ENCODE peak calls at places on chromosomes 12 and 14, in nine cellular contexts. P, G, H, F, U, K, V, I and Y are unnamed samples. For H3K4me1, the result is how much of the 10 kb centered on the place peaks cover.

GRCh38 chr12:40911676-40912075 is 219.4 kb downstream of the CNTN1 start:
- DNase-seq in U (no peak), F (no peak), P (no peak), V (no peak), H (no peak), G (no peak), I (no peak), K (no peak), Y (no peak)

GRCh38 chr12:60230103-60230502 is 634.3 kb downstream of the SLC16A7 start:
- DNase-seq in K (no peak), I (no peak), P (no peak), U (no peak), H (no peak), F (no peak), G (no peak), V (no peak), Y (no peak)

GRCh38 chr12:120994059-120994458 is 15.7 kb downstream of the HNF1A start:
- DNase-seq in V (no peak), K (no peak), F (no peak), H (no peak), I (no peak), G (no peak), P (no peak), U (no peak), Y (no peak)

GRCh38 chr12:7188557-7189397 is 709 bp upstream of the PEX5 start:
- DNase-seq in P (peak), U (peak), G (peak), H (peak), I (peak), V (peak), K (peak), F (peak), Y (peak)

GRCh38 chr12:124737040-124737419 is 126.6 kb downstream of the SCARB1 start:
- DNase-seq in U (no peak), K (no peak), G (no peak), P (no peak), I (no peak), F (no peak), H (no peak), V (no peak), Y (no peak)

GRCh38 chr12:109989380-109989779 is 6.8 kb downstream of the GIT2 start:
- DNase-seq in U (no peak), V (no peak), H (no peak), K (no peak), P (no peak), G (no peak), I (no peak), F (no peak), Y (no peak)

GRCh38 chr14:54718046-54718445 is 151.1 kb downstream of the SAMD4A start:
- DNase-seq in U (no peak), P (no peak), V (no peak), H (no peak), K (no peak), G (no peak), I (no peak), F (no peak), Y (no peak)

GRCh38 chr14:103863245-103863644 is 15.9 kb upstream of the PPP1R13B start:
- DNase-seq in U (no peak), P (no peak), I (no peak), H (no peak), K (no peak), F (no peak), G (no peak), V (no peak), Y (no peak)

GRCh38 chr12:76029982-76030377 is 1.6 kb downstream of the PHLDA1 start:
- DNase-seq in G (peak), F (peak), P (no peak), I (no peak), H (no peak), U (no peak), V (no peak), K (no peak), Y (no peak)

GRCh38 chr12:52337054-52337453 is 15.9 kb upstream of the KRT83 start:
- DNase-seq in V (no peak), I (no peak), H (no peak), U (no peak), K (no peak), F (peak), G (no peak), P (no peak), Y (no peak)

GRCh38 chr14:54564799-54565235 is 2.1 kb upstream of the SAMD4A start:
- DNase-seq in K (no peak), I (no peak), V (no peak), H (no peak), F (peak), U (peak), G (no peak), P (no peak), Y (peak)

GRCh38 chr12:52130695-52131094 is 51.2 kb downstream of the SMIM41 start:
- DNase-seq in H (no peak), F (no peak), U (no peak), V (no peak), I (no peak), K (no peak), G (no peak), P (no peak), Y (peak)

GRCh38 chr14:79100578-79100977 is 930.4 kb downstream of the NRXN3 start:
- DNase-seq in U (no peak), I (no peak), F (no peak), G (no peak), P (no peak), H (no peak), V (no peak), K (no peak), Y (no peak)

GRCh38 chr12:30794591-30795409 is 40.0 kb upstream of the CAPRIN2 start:
- DNase-seq in K (no peak), V (no peak), H (no peak), I (no peak), G (no peak), F (peak), U (peak), P (peak), Y (no peak)

GRCh38 chr12:67649165-67650126 is 901 bp downstream of the DYRK2 start:
- DNase-seq in V (no peak), U (no peak), K (peak), H (peak), I (no peak), G (peak), F (no peak), P (no peak), Y (peak)

GRCh38 chr12:62695696-62696095 is 229.1 kb downstream of the MON2 start:
- DNase-seq in U (no peak), I (no peak), G (no peak), F (no peak), K (no peak), P (no peak), H (no peak), V (no peak), Y (no peak)

GRCh38 chr12:3135522-3136461 is 58.6 kb downstream of the TSPAN9 start:
- DNase-seq in P (peak), V (no peak), G (no peak), F (peak), U (peak), K (peak), I (no peak), H (no peak), Y (peak)
- H3K4me1 ChIP-seq in P (under half), V (under half), G (under half), F (under half), U (under half), K (under half), I (under half), H (under half), Y (under half)

GRCh38 chr12:64680235-64680634 is 69.9 kb downstream of the RASSF3 start:
- DNase-seq in K (no peak), U (no peak), F (no peak), V (peak), P (no peak), G (no peak), I (no peak), H (no peak), Y (no peak)

GRCh38 chr12:64679487-64679983 is 69.2 kb downstream of the RASSF3 start:
- DNase-seq in V (peak), H (no peak), F (peak), K (peak), G (peak), U (no peak), I (no peak), P (no peak), Y (peak)

GRCh38 chr12:64675795-64676194 is 65.5 kb downstream of the RASSF3 start:
- DNase-seq in F (peak), K (no peak), I (no peak), V (no peak), U (no peak), P (no peak), G (no peak), H (no peak), Y (no peak)

GRCh38 chr12:64678835-64679234 is 68.5 kb downstream of the RASSF3 start:
- DNase-seq in K (no peak), U (no peak), G (no peak), F (no peak), V (no peak), H (no peak), I (no peak), P (no peak), Y (no peak)

DNA sequence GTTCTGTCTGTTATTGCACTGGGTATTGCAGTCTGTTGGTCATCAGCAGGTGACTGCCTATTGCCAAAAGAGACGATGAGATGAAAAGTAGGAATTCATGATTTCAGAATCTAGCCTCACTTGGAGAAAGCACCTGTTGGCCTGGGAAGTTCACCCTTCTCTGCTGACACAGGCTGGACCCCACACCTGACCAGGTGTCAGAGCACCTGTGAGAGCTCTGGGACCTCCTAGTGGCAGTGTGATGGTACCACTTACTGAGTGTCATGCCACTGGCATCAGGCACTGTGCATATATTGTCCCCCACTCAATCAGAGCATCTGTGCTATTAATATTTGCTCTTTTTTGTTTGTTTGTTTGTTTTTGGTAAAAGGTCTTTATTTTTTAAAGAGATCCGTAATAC is 68.0 kb downstream of the RASSF3 start:
- DNase-seq in U (no peak), V (no peak), I (no peak), K (no peak), H (no peak), P (no peak), G (no peak), F (no peak), Y (no peak)
- H3K4me1 ChIP-seq in U (half or more), V (half or more), I (half or more), K (half or more), H (under half), P (under half), G (under half), F (under half), Y (under half)

GRCh38 chr12:104682790-104683279 is 226.1 kb downstream of the CHST11 start:
- DNase-seq in H (no peak), G (no peak), V (peak), I (no peak), U (no peak), F (no peak), K (peak), P (no peak), Y (no peak)
- H3K4me1 ChIP-seq in H (under half), G (under half), V (under half), I (under half), U (under half), F (under half), K (half or more), P (under half), Y (under half)

DNA sequence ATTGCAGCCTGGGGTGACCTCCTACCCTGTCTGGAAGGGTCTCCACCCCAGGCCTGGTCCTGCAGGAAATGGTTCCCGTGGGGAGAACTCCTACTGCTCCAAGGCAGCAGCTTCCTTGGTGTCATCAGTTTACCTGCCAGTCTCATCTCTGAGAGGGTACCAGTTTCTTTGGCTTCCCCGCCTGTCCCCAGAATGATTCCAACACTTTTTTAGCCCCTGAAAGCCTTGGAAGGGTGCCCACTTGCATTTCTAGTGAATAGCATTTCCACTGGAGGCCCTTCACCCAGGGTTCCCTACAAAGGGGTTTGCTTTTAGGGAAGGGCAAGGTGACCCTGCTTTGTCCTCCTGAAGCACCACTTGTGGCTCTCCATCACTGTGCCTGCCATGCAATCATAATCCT is 284.3 kb downstream of the ZFP36L1 start:
- DNase-seq in F (no peak), K (no peak), H (peak), P (no peak), I (no peak), V (no peak), U (no peak), G (no peak), Y (no peak)
- H3K4me1 ChIP-seq in F (half or more), K (half or more), H (under half), P (under half), I (half or more), V (under half), U (half or more), G (under half), Y (under half)

DNA sequence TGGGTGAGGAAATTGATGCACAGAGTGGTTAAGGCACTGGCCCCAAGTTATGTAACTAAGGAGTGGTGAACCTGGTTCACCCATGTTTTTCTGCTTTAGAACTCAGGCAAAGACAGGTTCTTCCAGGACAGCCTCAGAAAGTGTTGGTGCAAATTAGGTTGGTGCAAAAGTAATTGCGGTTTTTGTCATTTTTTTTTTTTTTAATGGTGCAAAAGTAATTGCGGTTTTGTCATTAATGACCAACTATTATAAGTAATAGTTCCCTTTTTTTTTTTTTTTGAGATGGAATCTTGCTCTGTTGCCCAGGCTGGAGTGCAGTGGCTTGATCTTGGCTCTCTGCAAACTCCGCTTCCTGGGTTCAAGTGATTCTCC is 5.2 kb upstream of the SSH1 start:
- DNase-seq in G (no peak), H (no peak), V (no peak), F (no peak), I (no peak), U (no peak), K (no peak), P (no peak), Y (no peak)
- H3K4me1 ChIP-seq in G (under half), H (under half), V (under half), F (under half), I (under half), U (under half), K (under half), P (under half), Y (under half)

GRCh38 chr12:92597997-92598396 is 104.8 kb upstream of the PLEKHG7 start:
- DNase-seq in G (no peak), U (no peak), H (no peak), F (no peak), K (no peak), I (no peak), V (no peak), P (no peak), Y (no peak)

GRCh38 chr12:92596388-92596787 is 106.4 kb upstream of the PLEKHG7 start:
- DNase-seq in U (no peak), I (no peak), G (no peak), V (no peak), H (no peak), F (peak), K (no peak), P (no peak), Y (no peak)

GRCh38 chr12:92593734-92594402 is 108.9 kb upstream of the PLEKHG7 start:
- DNase-seq in P (no peak), H (no peak), F (peak), I (no peak), U (peak), G (peak), K (peak), V (no peak), Y (peak)

GRCh38 chr12:92597118-92597517 is 105.7 kb upstream of the PLEKHG7 start:
- DNase-seq in P (no peak), F (no peak), K (no peak), H (no peak), G (no peak), V (no peak), U (no peak), I (no peak), Y (no peak)

DNA sequence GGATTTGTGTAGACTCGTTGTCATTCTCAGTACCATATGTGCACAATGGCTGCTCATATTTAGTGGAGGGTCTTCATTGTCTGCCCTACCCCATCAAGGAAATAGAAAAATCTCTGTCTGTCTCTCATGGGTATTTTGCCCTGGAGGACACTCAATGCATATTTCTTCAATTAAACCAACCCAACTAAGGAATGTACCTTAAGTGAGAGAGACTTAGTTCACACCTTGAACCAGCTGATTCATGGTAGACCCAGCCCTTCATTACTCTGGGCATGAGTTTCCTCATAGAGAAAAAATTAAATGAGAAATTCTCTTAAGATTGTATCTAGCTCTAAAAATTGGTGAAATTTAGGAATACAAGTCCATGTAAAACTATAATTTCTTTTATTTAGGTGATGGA is 107.1 kb upstream of the PLEKHG7 start:
- DNase-seq in K (no peak), U (no peak), H (no peak), P (no peak), F (no peak), G (no peak), V (no peak), I (no peak), Y (no peak)
- H3K4me1 ChIP-seq in K (under half), U (under half), H (under half), P (under half), F (under half), G (under half), V (under half), I (under half), Y (under half)

GRCh38 chr14:73741876-73742519 is 27.8 kb upstream of the PNMA1 start:
- DNase-seq in H (peak), U (no peak), G (no peak), I (no peak), K (no peak), F (no peak), V (no peak), P (peak), Y (no peak)

GRCh38 chr14:73739174-73739898 is 25.2 kb upstream of the PNMA1 start:
- DNase-seq in I (no peak), V (no peak), K (no peak), F (no peak), H (peak), G (no peak), P (peak), U (no peak), Y (no peak)

GRCh38 chr14:73739899-73740685 is 25.9 kb upstream of the PNMA1 start:
- DNase-seq in K (no peak), V (no peak), U (no peak), H (peak), F (no peak), G (no peak), P (peak), I (no peak), Y (no peak)

GRCh38 chr14:73741386-73741875 is 27.2 kb upstream of the PNMA1 start:
- DNase-seq in K (peak), H (peak), F (peak), G (peak), U (peak), I (no peak), V (peak), P (peak), Y (no peak)

DNA sequence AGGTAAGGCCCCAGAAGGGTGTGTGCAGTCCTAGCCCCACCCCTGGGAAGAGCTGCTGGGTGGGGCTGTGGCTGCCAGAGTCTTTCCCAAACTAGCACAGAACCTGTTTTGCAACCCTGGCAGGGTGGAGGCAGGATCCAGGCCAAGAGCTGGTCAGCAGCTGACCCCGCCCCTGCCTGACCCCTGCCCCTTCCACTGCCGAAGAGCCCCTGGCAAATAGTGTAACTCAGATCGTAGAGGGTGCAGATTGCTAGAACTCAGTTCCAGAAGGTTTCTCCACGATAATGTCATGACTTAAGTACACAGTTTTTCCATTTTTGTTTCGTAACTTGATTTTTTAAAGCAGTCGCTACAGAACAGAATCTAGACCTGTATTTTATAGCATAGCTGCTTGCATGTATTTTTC is 26.7 kb upstream of the PNMA1 start:
- DNase-seq in I (no peak), P (peak), K (no peak), G (peak), V (peak), F (peak), H (peak), U (peak), Y (peak)
- H3K4me1 ChIP-seq in I (half or more), P (under half), K (half or more), G (half or more), V (under half), F (under half), H (half or more), U (half or more), Y (half or more)

DNA sequence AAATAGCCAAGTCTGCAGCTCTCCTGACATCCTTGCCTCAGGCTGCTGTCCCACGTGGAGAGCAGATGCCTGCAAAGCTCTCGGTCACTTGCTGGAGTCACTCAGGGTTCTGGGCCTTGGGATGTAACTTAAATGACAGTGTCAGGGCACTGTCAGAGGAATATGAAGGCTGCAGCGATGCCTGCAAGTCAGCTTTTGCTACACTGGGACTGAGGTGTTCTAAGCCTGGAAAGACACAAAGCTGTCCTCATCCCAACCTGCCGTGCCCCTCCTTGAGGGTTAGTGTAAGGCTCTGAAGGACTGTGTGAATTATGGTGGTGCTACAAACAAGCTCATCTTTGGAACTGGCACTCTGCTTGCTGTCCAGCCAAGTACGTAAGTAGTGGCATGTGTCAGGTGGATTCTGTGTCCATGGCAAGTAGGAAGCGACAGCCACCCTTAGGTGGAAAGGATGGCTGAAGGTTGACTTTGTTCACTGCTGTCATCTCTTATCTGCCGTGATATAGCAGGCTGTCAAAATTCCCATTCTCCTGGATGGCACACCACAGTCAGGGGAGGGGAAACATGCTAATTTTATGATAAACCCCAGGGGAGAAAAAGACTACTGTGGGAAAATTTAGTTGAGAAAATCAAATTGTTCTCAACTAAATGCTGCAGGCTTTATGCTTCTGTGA is 79.9 kb downstream of the DAD1 start:
- DNase-seq in G (no peak), K (no peak), U (no peak), P (no peak), F (no peak), H (no peak), I (no peak), V (no peak), Y (no peak)
- H3K4me1 ChIP-seq in G (under half), K (half or more), U (under half), P (under half), F (under half), H (under half), I (under half), V (under half), Y (under half)